ENCODE peak calls at places on chromosome 1, in eight cellular contexts. E, O, Z, W, R, J, D and B are unnamed samples.
A peak's percentile ranks its signal among the peaks of the same experiment; 100 is the strongest.

GRCh38 chr1:6351480-6352137 is 42.0 kb downstream of the ACOT7 start:
- DNase-seq in E (no peak), O (no peak), Z (peak; percentile 69), W (peak; percentile 81), R (no peak), J (no peak), D (no peak), B (no peak)

GRCh38 chr1:24562625-24563024 is 6.7 kb downstream of the NCMAP start:
- DNase-seq in E (no peak), O (no peak), Z (no peak), W (peak; percentile 34), R (no peak), J (no peak), D (no peak), B (no peak)

GRCh38 chr1:37399830-37400790 is 74.3 kb upstream of the ZC3H12A start:
- DNase-seq in E (no peak), O (no peak), Z (no peak), W (no peak), R (no peak), J (no peak), D (no peak), B (no peak)

GRCh38 chr1:73161418-73161817 is 879.1 kb upstream of the NEGR1 start:
- DNase-seq in E (no peak), O (no peak), Z (no peak), W (no peak), R (no peak), J (no peak), D (no peak), B (no peak)

GRCh38 chr1:24318238-24318987 is 744 bp upstream of the GRHL3 start:
- DNase-seq in E (peak; percentile 36), O (no peak), Z (no peak), W (no peak), R (no peak), J (no peak), D (no peak), B (no peak)

GRCh38 chr1:17168480-17168878 is 36.4 kb upstream of the PADI1 start:
- DNase-seq in E (peak; percentile 81), O (no peak), Z (no peak), W (no peak), R (no peak), J (no peak), D (no peak), B (no peak)

GRCh38 chr1:183070923-183071618 is 47.9 kb downstream of the LAMC1 start:
- DNase-seq in E (peak; percentile 95), O (no peak), Z (no peak), W (no peak), R (peak; percentile 94), J (no peak), D (no peak), B (no peak)

GRCh38 chr1:154145986-154146385 is 8.9 kb downstream of the NUP210L start:
- DNase-seq in E (no peak), O (no peak), Z (no peak), W (no peak), R (no peak), J (no peak), D (no peak), B (no peak)

GRCh38 chr1:2547210-2548067 is 8.7 kb upstream of the TNFRSF14 start:
- DNase-seq in E (no peak), O (no peak), Z (no peak), W (peak; percentile 51), R (no peak), J (no peak), D (no peak), B (no peak)

GRCh38 chr1:193322218-193322617 is 135.8 kb upstream of the B3GALT2 start:
- DNase-seq in E (peak; percentile 84), O (peak; percentile 22), Z (no peak), W (no peak), R (peak; percentile 78), J (no peak), D (no peak), B (no peak)

GRCh38 chr1:25891606-25892005 is 14.6 kb downstream of the STMN1 start:
- DNase-seq in E (no peak), O (no peak), Z (no peak), W (no peak), R (no peak), J (no peak), D (no peak), B (no peak)

GRCh38 chr1:204647114-204647804 is 38.3 kb downstream of the LRRN2 start:
- DNase-seq in E (peak; percentile 70), O (peak; percentile 44), Z (no peak), W (peak; percentile 44), R (peak; percentile 58), J (no peak), D (no peak), B (no peak)

GRCh38 chr1:169928438-169929209 is 34.9 kb upstream of the SCYL3 start:
- DNase-seq in E (peak; percentile 72), O (peak; percentile 43), Z (no peak), W (no peak), R (peak; percentile 55), J (no peak), D (no peak), B (no peak)

GRCh38 chr1:199948587-199949280 is 78.8 kb upstream of the NR5A2 start:
- DNase-seq in E (peak; percentile 31), O (peak; percentile 39), Z (no peak), W (no peak), R (peak; percentile 31), J (no peak), D (no peak), B (no peak)

GRCh38 chr1:246629976-246630375 is 63.7 kb downstream of the CNST start:
- DNase-seq in E (no peak), O (no peak), Z (no peak), W (no peak), R (no peak), J (no peak), D (no peak), B (no peak)

GRCh38 chr1:43711524-43712386 is 4.4 kb downstream of the ST3GAL3 start:
- DNase-seq in E (peak; percentile 91), O (no peak), Z (no peak), W (no peak), R (peak; percentile 66), J (no peak), D (no peak), B (no peak)

GRCh38 chr1:16440480-16441311 is at the start of gene NECAP2:
- DNase-seq in E (peak; percentile 91), O (peak; percentile 88), Z (peak; percentile 95), W (peak; percentile 95), R (peak; percentile 93), J (peak; percentile 93), D (peak; percentile 76), B (peak; percentile 95)

GRCh38 chr1:234573711-234574299 is 36.2 kb downstream of the IRF2BP2 start:
- DNase-seq in E (no peak), O (no peak), Z (no peak), W (no peak), R (no peak), J (no peak), D (no peak), B (no peak)

GRCh38 chr1:7993593-7994479 is 32.3 kb downstream of the ERRFI1 start:
- DNase-seq in E (peak; percentile 95), O (no peak), Z (no peak), W (no peak), R (no peak), J (no peak), D (no peak), B (no peak)

GRCh38 chr1:3905953-3906671 is 6.0 kb upstream of the C1orf174 start:
- DNase-seq in E (no peak), O (no peak), Z (no peak), W (no peak), R (no peak), J (no peak), D (no peak), B (no peak)

GRCh38 chr1:34529935-34530859 is 224.7 kb upstream of the GJB5 start:
- DNase-seq in E (no peak), O (no peak), Z (no peak), W (no peak), R (no peak), J (no peak), D (no peak), B (no peak)

GRCh38 chr1:207744000-207744534 is 7.8 kb upstream of the CD46 start:
- DNase-seq in E (no peak), O (no peak), Z (no peak), W (no peak), R (no peak), J (no peak), D (no peak), B (no peak)

GRCh38 chr1:248842781-248843331 is 4.8 kb downstream of the ZNF672 start:
- DNase-seq in E (no peak), O (no peak), Z (no peak), W (no peak), R (no peak), J (no peak), D (no peak), B (no peak)
- TF ChIP-seq POLR2A in E (no peak), O (no peak), Z (no peak), W (no peak), R (no peak), J (no peak), D (no peak), B (no peak)

DNA sequence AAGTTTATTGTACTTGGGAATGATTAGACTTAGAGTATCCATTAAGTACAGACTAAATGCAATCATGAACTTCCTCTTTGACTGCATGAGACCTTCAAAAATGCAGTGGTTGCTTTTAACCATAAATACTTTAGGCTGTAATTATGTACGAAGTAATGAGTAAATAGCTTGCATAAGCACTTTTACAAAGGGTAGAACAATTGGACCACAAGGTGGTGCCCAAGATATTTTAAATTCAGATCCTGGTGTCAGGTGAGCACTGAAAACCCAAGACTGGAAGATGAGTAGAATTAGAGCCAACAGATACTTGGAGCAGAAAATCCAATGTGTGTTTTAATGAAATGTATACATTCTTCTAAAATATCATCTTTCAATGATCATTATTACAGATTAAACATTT is 43.4 kb upstream of the RHOU start:
- DNase-seq in E (peak; percentile 33), O (peak; percentile 67), Z (no peak), W (peak; percentile 15), R (peak; percentile 44), J (no peak), D (peak; percentile 35), B (no peak)
- H3K4me1 ChIP-seq in E (no peaks in the 10 kb centered on the region), O (peaks cover 4% of the 10 kb centered on the region), Z (no peaks in the 10 kb centered on the region), W (no peaks in the 10 kb centered on the region), R (no peaks in the 10 kb centered on the region), J (no peaks in the 10 kb centered on the region), D (peaks cover under 1% of the 10 kb centered on the region), B (no peaks in the 10 kb centered on the region)

GRCh38 chr1:1004780-1005697 is 5.1 kb upstream of the HES4 start:
- DNase-seq in E (peak; percentile 66), O (no peak), Z (peak; percentile 74), W (peak; percentile 36), R (peak; percentile 77), J (peak; percentile 17), D (no peak), B (no peak)
- H3K4me3 ChIP-seq in E (no peak overlapping the region), O (no peak overlapping the region), Z (no peak overlapping the region), W (peak overlapping the region; percentile 5), R (no peak overlapping the region), J (no peak overlapping the region), D (no peak overlapping the region), B (no peak overlapping the region)

DNA sequence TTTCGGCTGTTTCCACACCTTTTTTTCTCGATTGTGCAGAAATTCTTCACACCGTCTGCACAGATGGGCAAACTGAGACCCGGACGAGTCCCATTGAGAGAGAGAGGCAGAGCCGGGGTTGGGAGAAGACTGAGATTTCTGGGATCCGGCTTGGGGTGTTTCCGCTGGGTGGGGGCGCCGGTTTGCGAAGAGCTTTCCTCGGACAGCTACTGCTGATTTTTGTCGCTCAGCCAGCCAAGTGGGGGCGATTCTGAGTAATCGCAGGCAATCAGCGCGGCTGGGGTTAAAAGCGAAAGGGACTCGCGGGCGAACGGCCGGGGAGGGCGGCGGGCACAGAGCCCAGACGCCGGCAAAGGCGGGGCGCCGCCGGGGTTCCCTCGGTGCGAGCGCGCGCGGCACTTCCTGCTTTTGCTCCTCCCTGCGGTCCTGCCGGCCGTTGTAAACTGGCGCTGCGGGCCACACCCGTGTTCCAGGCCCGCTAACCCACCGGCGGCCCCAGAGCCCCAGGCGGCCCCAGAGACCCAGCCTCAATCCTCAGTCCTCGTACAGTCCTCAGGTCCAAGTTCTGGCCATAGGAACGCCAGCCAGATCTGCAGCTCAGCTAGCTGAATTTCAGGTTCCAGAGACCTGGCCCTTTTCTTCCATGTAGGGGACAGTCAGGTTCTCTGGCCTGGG is 32.4 kb upstream of the JUN start:
- DNase-seq in E (peak; percentile 89), O (peak; percentile 51), Z (peak; percentile 96), W (peak; percentile 96), R (peak; percentile 91), J (peak; percentile 89), D (peak; percentile 77), B (peak; percentile 95)
- TF ChIP-seq POLR2A in E (no peak), O (no peak), Z (no peak), W (peak; percentile 62), R (peak; percentile 63), J (peak; percentile 16), D (no peak), B (peak; percentile 26)